ENCODE peak calls at places on chromosomes 3 and 15, in six cellular contexts. D, Q, T, X, U and J are unnamed samples.

GRCh38 chr15:42796955-42797779 is 60.2 kb upstream of the CDAN1 start:
- DNase-seq in X (no peak), D (no peak), Q (peak), T (no peak), U (no peak), J (no peak)

GRCh38 chr3:22475665-22476064 is 724.7 kb upstream of the ZNF385D start:
- DNase-seq in T (no peak), U (no peak), D (no peak), X (no peak), Q (no peak), J (no peak)

GRCh38 chr15:64897345-64897985 is 14.2 kb upstream of the ANKDD1A start:
- DNase-seq in T (peak), Q (peak), D (no peak), U (peak), X (no peak), J (no peak)

GRCh38 chr3:14598143-14598569 is 53.4 kb upstream of the CCDC174 start:
- DNase-seq in D (peak), Q (peak), U (no peak), T (no peak), X (peak), J (no peak)

GRCh38 chr3:67998222-67998760 is 343.9 kb upstream of the SUCLG2 start:
- DNase-seq in X (no peak), D (no peak), Q (no peak), T (no peak), U (no peak), J (no peak)

GRCh38 chr3:154324919-154325318 is 632 bp upstream of the DHX36 start:
- DNase-seq in X (no peak), T (no peak), D (no peak), Q (no peak), U (no peak), J (no peak)

GRCh38 chr3:65893631-65894030 is 145.1 kb downstream of the MAGI1 start:
- DNase-seq in Q (no peak), T (no peak), X (no peak), U (no peak), D (no peak), J (no peak)

GRCh38 chr3:194852836-194853508 is 167.3 kb downstream of the FAM43A start:
- DNase-seq in X (no peak), Q (no peak), U (no peak), D (no peak), T (no peak), J (no peak)

GRCh38 chr3:171461087-171461917 is 1.1 kb upstream of the TNIK start:
- DNase-seq in Q (no peak), T (no peak), X (peak), U (no peak), D (no peak), J (no peak)

GRCh38 chr3:178847170-178847569 is 224.4 kb downstream of the ZMAT3 start:
- DNase-seq in D (no peak), U (peak), T (no peak), Q (no peak), X (no peak), J (no peak)

GRCh38 chr3:37163262-37164020 is 10.9 kb downstream of the LRRFIP2 start:
- DNase-seq in T (no peak), Q (peak), D (no peak), U (no peak), X (no peak), J (no peak)

GRCh38 chr3:38314767-38315487 is 31.7 kb upstream of the XYLB start:
- DNase-seq in T (no peak), U (no peak), X (no peak), Q (no peak), D (no peak), J (no peak)